ENCODE peak calls at places on chromosomes 4 and X, in four cellular contexts. G is breast epithelium; N is effector memory CD4-positive, alpha-beta T cell; H is keratinocyte. I is an unnamed sample. For H3K27me3, the result is how much of the 10 kb centered on the place peaks cover.

GRCh38 chrX:34632404-34632803 is 24.7 kb downstream of the TMEM47 start:
- DNase-seq in G (no peak), N (no peak), H (no peak), I (no peak)

GRCh38 chrX:24347871-24348270 is 12.6 kb upstream of the SUPT20HL1 start:
- DNase-seq in G (no peak), N (no peak), H (no peak), I (no peak)

GRCh38 chrX:17635231-17635630 is 102.1 kb upstream of the SCML1 start:
- DNase-seq in H (no peak), N (no peak), G (no peak), I (no peak)

GRCh38 chr4:170990989-170991589 is 822.1 kb upstream of the GALNTL6 start:
- DNase-seq in G (no peak), H (no peak), N (no peak), I (no peak)

GRCh38 chr4:6909970-6910339 is 329 bp downstream of the TBC1D14 start:
- DNase-seq in G (no peak), N (no peak), H (no peak), I (no peak)

GRCh38 chrX:147351644-147352043 is 537.1 kb upstream of the CXorf51A start:
- DNase-seq in N (no peak), G (no peak), H (no peak), I (no peak)

GRCh38 chr4:164081801-164082200 is 587.3 kb downstream of the TMA16 start:
- DNase-seq in G (no peak), H (no peak), N (no peak), I (no peak)

GRCh38 chr4:2253160-2254084 is 8.5 kb downstream of the MXD4 start:
- DNase-seq in G (no peak), H (no peak), N (no peak), I (no peak)

GRCh38 chr4:26321326-26322276 is 787 bp downstream of the RBPJ start:
- DNase-seq in H (no peak), G (no peak), N (no peak), I (no peak)

GRCh38 chr4:26322349-26322748 is 1.5 kb downstream of the RBPJ start:
- DNase-seq in H (no peak), N (no peak), G (no peak), I (no peak)

GRCh38 chr4:26323807-26324206 is 3.0 kb downstream of the RBPJ start:
- DNase-seq in G (no peak), N (no peak), H (no peak), I (no peak)

GRCh38 chr4:26326791-26327190 is 6.0 kb downstream of the RBPJ start:
- DNase-seq in G (no peak), H (no peak), N (no peak), I (peak)

GRCh38 chr4:26325191-26325590 is 4.4 kb downstream of the RBPJ start:
- DNase-seq in G (no peak), N (no peak), H (no peak), I (no peak)
- H3K4me3 ChIP-seq in G (no peak), N (no peak), H (no peak), I (no peak)

GRCh38 chrX:11791537-11791936 is 33.5 kb downstream of the MSL3 start:
- DNase-seq in H (no peak), N (no peak), G (no peak), I (no peak)
- H3K27me3 ChIP-seq in H (under half), N (under half), G (under half), I (under half)

GRCh38 chrX:71198066-71198465 is 25.0 kb upstream of the GJB1 start:
- DNase-seq in N (no peak), G (no peak), H (no peak), I (no peak)
- H3K4me3 ChIP-seq in N (peak), G (no peak), H (no peak), I (no peak)

GRCh38 chrX:151825927-151826471 is 86.7 kb upstream of the MAGEA4 start:
- DNase-seq in N (no peak), H (no peak), G (no peak), I (peak)

GRCh38 chrX:151830911-151831310 is 81.8 kb upstream of the MAGEA4 start:
- DNase-seq in G (no peak), H (no peak), N (no peak), I (no peak)

DNA sequence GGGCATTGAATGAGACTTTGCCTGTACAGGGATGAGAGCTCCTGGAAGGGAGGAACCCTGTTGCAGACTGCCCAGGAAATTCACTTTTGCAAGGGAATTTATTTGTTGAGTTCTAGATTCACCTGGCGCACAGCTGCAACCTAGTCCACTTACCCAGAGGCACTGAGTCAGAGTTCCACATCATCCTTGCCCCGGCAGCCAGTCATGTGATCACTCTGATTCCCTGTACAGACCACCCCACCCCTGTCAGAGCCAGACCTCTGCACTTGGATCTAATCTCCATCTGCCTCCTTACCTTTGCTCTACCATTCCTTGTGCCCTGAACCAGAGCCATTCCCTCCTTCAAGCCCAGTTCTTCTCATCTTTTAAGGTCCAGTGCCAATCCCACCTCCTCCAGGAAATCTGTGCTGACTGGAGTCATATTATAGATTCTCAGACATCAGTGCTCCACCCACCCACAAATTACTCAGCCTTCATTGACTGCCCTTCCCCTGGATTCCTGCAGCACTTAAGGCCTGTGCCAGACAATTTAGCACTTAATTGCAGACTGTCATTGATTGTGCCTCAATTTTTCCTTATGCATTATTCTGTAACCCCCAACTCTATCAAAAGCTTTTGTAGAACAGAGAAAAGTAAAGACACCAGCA is 84.1 kb upstream of the MAGEA4 start:
- DNase-seq in H (no peak), G (no peak), N (no peak), I (no peak)
- H3K27me3 ChIP-seq in H (under half), G (under half), N (under half), I (under half)

GRCh38 chrX:109390556-109390955 is 91.3 kb downstream of the GUCY2F start:
- DNase-seq in N (no peak), H (no peak), G (no peak), I (no peak)
- H3K4me3 ChIP-seq in N (no peak), H (no peak), G (no peak), I (no peak)

GRCh38 chr4:73410916-73411730 is 7.0 kb downstream of the ALB start:
- DNase-seq in N (no peak), G (no peak), H (no peak), I (no peak)
- H3K27me3 ChIP-seq in N (under half), G (under half), H (under half), I (under half)

GRCh38 chrX:103913356-103914020 is 48.9 kb upstream of the TMSB15B start:
- DNase-seq in H (no peak), N (no peak), G (no peak), I (no peak)

GRCh38 chrX:103919336-103919682 is 43.1 kb upstream of the TMSB15B start:
- DNase-seq in H (no peak), N (no peak), G (no peak), I (no peak)

GRCh38 chrX:103918050-103918449 is 44.4 kb upstream of the TMSB15B start:
- DNase-seq in N (peak), G (no peak), H (no peak), I (no peak)

GRCh38 chrX:103918584-103919335 is 43.7 kb upstream of the TMSB15B start:
- DNase-seq in H (no peak), G (no peak), N (peak), I (no peak)
- H3K4me3 ChIP-seq in H (peak), G (peak), N (peak), I (peak)

GRCh38 chrX:11546917-11547316 is 118.8 kb downstream of the ARHGAP6 start:
- DNase-seq in N (no peak), G (no peak), H (no peak), I (no peak)
- H3K27me3 ChIP-seq in N (under half), G (under half), H (under half), I (under half)

I was measured in kidney epithelial cell.